ENCODE peak calls at places on chromosomes 11 and 22, in four cellular contexts. C is MM.1S, Q is Caki2, D is lower lobe of right lung. U is an unnamed sample.

GRCh38 chr11:134483291-134483690 is 71.2 kb upstream of the B3GAT1 start:
- DNase-seq in C (no peak), D (no peak), Q (no peak), U (no peak)

GRCh38 chr11:6253196-6253595 is 6.4 kb upstream of the CCKBR start:
- DNase-seq in D (no peak), Q (no peak), C (no peak), U (no peak)

GRCh38 chr11:3836903-3837302 is 3.9 kb downstream of the RHOG start:
- DNase-seq in C (no peak), Q (no peak), D (peak), U (no peak)

GRCh38 chr11:13388741-13389140 is 74.3 kb downstream of the BTBD10 start:
- DNase-seq in C (no peak), Q (no peak), D (no peak), U (no peak)

GRCh38 chr22:45905924-45906865 is 70.8 kb downstream of the WNT7B start:
- DNase-seq in C (no peak), Q (no peak), D (no peak), U (no peak)

GRCh38 chr22:27170491-27170890 is 513.1 kb downstream of the MIAT start:
- DNase-seq in C (no peak), Q (peak), D (no peak), U (peak)

GRCh38 chr22:47929073-47929472 is 1166.6 kb downstream of the TBC1D22A start:
- DNase-seq in D (no peak), C (no peak), Q (peak), U (no peak)

GRCh38 chr11:86571273-86571948 is 101.0 kb downstream of the ME3 start:
- DNase-seq in C (no peak), D (no peak), Q (peak), U (no peak)

GRCh38 chr11:119739975-119740374 is 11.0 kb upstream of the NECTIN1 start:
- DNase-seq in D (no peak), Q (no peak), C (no peak), U (no peak)

GRCh38 chr11:112307617-112308016 is 47.0 kb upstream of the PLET1 start:
- DNase-seq in Q (no peak), C (no peak), D (no peak), U (no peak)

GRCh38 chr11:19978668-19979518 is 181.4 kb downstream of the DBX1 start:
- DNase-seq in Q (peak), C (no peak), D (peak), U (no peak)

GRCh38 chr22:28792491-28793383 is 7.6 kb downstream of the XBP1 start:
- DNase-seq in D (no peak), C (peak), Q (no peak), U (no peak)

GRCh38 chr22:46084943-46085830 is 65.1 kb upstream of the PPARA start:
- DNase-seq in D (peak), Q (peak), C (no peak), U (no peak)

GRCh38 chr11:133988686-133989410 is 32.1 kb upstream of the IGSF9B start:
- DNase-seq in Q (no peak), C (no peak), D (no peak), U (no peak)

GRCh38 chr11:128582496-128583366 is 4.6 kb downstream of the ETS1 start:
- DNase-seq in C (no peak), D (no peak), Q (peak), U (peak)

GRCh38 chr11:848988-849824 is 6.6 kb downstream of the TSPAN4 start:
- DNase-seq in C (peak), D (no peak), Q (no peak), U (no peak)

GRCh38 chr11:71432761-71433647 is 15.2 kb downstream of the DHCR7 start:
- DNase-seq in Q (no peak), D (no peak), C (no peak), U (no peak)

GRCh38 chr11:99370557-99371200 is 349.9 kb downstream of the CNTN5 start:
- DNase-seq in C (peak), D (no peak), Q (peak), U (peak)

GRCh38 chr11:6402061-6402470 is 11.8 kb downstream of the SMPD1 start:
- DNase-seq in C (no peak), D (no peak), Q (no peak), U (no peak)

GRCh38 chr22:43859176-43859575 is 3.1 kb downstream of the SULT4A1 start:
- DNase-seq in C (no peak), Q (no peak), D (no peak), U (no peak)

GRCh38 chr11:69035959-69036340 is 12.8 kb upstream of the TPCN2 start:
- DNase-seq in Q (no peak), D (no peak), C (no peak), U (no peak)

GRCh38 chr22:30600925-30601324 is 6.0 kb upstream of the TCN2 start:
- DNase-seq in Q (no peak), D (no peak), C (no peak), U (no peak)

GRCh38 chr11:120532511-120533196 is 21.1 kb downstream of the GRIK4 start:
- DNase-seq in Q (no peak), D (no peak), C (no peak), U (no peak)

GRCh38 chr22:49666146-49666809 is 161.4 kb downstream of the BRD1 start:
- DNase-seq in Q (no peak), C (no peak), D (peak), U (no peak)

GRCh38 chr11:114209343-114209742 is 86.9 kb upstream of the NNMT start:
- DNase-seq in C (no peak), Q (no peak), D (no peak), U (no peak)

GRCh38 chr22:19742160-19743066 is 18.2 kb upstream of the TBX1 start:
- DNase-seq in D (no peak), Q (no peak), C (no peak), U (no peak)

GRCh38 chr11:65434057-65434666 is 11.6 kb downstream of the NEAT1 start:
- DNase-seq in D (no peak), Q (peak), C (no peak), U (no peak)

GRCh38 chr22:33400061-33400840 is 342.1 kb upstream of the SYN3 start:
- DNase-seq in Q (peak), D (no peak), C (no peak), U (peak)

GRCh38 chr11:124869856-124870387 is 4.7 kb downstream of the ROBO3 start:
- DNase-seq in D (no peak), C (no peak), Q (no peak), U (no peak)

GRCh38 chr22:31137721-31138120 is 2.6 kb downstream of the PLA2G3 start:
- DNase-seq in D (no peak), C (no peak), Q (no peak), U (no peak)

GRCh38 chr22:23204541-23205157 is 24.3 kb downstream of the BCR start:
- DNase-seq in Q (no peak), C (no peak), D (peak), U (no peak)

GRCh38 chr11:112525270-112525669 is 264.6 kb upstream of the PLET1 start:
- DNase-seq in Q (no peak), D (peak), C (no peak), U (no peak)

GRCh38 chr11:73228268-73229134 is 10.4 kb downstream of the P2RY2 start:
- DNase-seq in C (no peak), Q (no peak), D (no peak), U (no peak)

GRCh38 chr11:46845440-46845739 is 690 bp downstream of the CKAP5 start:
- DNase-seq in Q (peak), C (peak), D (no peak), U (no peak)

GRCh38 chr11:123434262-123434661 is 4.2 kb downstream of the GRAMD1B start:
- DNase-seq in C (peak), D (no peak), Q (no peak), U (no peak)

GRCh38 chr11:96464695-96465307 is 75.0 kb downstream of the JRKL start:
- DNase-seq in Q (peak), D (no peak), C (peak), U (peak)

GRCh38 chr11:2251138-2251537 is 19.2 kb downstream of the ASCL2 start:
- DNase-seq in C (no peak), Q (no peak), D (no peak), U (no peak)

GRCh38 chr11:61369372-61370348 is 7.5 kb downstream of the TMEM138 start:
- DNase-seq in Q (peak), C (no peak), D (no peak), U (no peak)

U was measured in kidney epithelial cell.